ENCODE peak calls at places on chromosomes 7 and 10, in ten cellular contexts. B is Calu3; C is ELR; P is GM04504; I is ascending aorta; Z is adipocyte; F is activated B cell treated with CpG ODN at 0.5 μM for 24 hours; S is stimulated activated CD4-positive, alpha-beta T cell treated with anti-CD3 and anti-CD28 coated beads, TNF-alpha, amount 100 ng/mL, for 4 hours; A is SW480; Q is tibial nerve. T is an unnamed sample.

GRCh38 chr10:114304566-114305421 is 65.7 kb downstream of the VWA2 start:
- DNase-seq in B (peak; percentile 58), C (peak; percentile 50), P (no peak), I (no peak), Z (peak; percentile 7), F (peak; percentile 49), S (peak; percentile 14), A (peak; percentile 25), Q (no peak), T (peak; percentile 50)

GRCh38 chr7:100874300-100874576 is 665 bp upstream of the SRRT start:
- DNase-seq in B (no peak), C (no peak), P (no peak), I (no peak), Z (no peak), F (no peak), S (no peak), A (no peak), Q (no peak), T (no peak)

GRCh38 chr7:23357190-23358093 is 58.3 kb downstream of the MALSU1 start:
- DNase-seq in B (no peak), C (peak; percentile 89), P (no peak), I (no peak), Z (peak; percentile 60), F (no peak), S (no peak), A (peak; percentile 54), Q (no peak), T (peak; percentile 36)

GRCh38 chr7:88224596-88225275 is 4.9 kb upstream of the SRI start:
- DNase-seq in B (peak; percentile 13), C (peak; percentile 64), P (no peak), I (no peak), Z (peak; percentile 16), F (no peak), S (no peak), A (peak; percentile 82), Q (no peak), T (no peak)

GRCh38 chr7:4668510-4668847 is 13.6 kb upstream of the FOXK1 start:
- DNase-seq in B (no peak), C (no peak), P (no peak), I (no peak), Z (no peak), F (no peak), S (no peak), A (no peak), Q (no peak), T (no peak)

GRCh38 chr7:112080441-112080840 is 125.8 kb downstream of the DOCK4 start:
- DNase-seq in B (no peak), C (peak; percentile 96), P (peak; percentile 51), I (no peak), Z (peak; percentile 95), F (no peak), S (no peak), A (no peak), Q (peak; percentile 35), T (no peak)

GRCh38 chr10:131977323-131978096 is 4.2 kb downstream of the BNIP3 start:
- DNase-seq in B (no peak), C (no peak), P (no peak), I (no peak), Z (no peak), F (no peak), S (no peak), A (no peak), Q (no peak), T (no peak)

GRCh38 chr7:144468990-144469732 is 65.7 kb upstream of the NOBOX start:
- DNase-seq in B (no peak), C (no peak), P (no peak), I (no peak), Z (peak; percentile 22), F (no peak), S (no peak), A (no peak), Q (no peak), T (no peak)

GRCh38 chr7:157440346-157441022 is 103.7 kb downstream of the DNAJB6 start:
- DNase-seq in B (no peak), C (no peak), P (no peak), I (no peak), Z (no peak), F (no peak), S (no peak), A (no peak), Q (no peak), T (no peak)

GRCh38 chr7:77222819-77223218 is 23.2 kb upstream of the FGL2 start:
- DNase-seq in B (no peak), C (no peak), P (no peak), I (no peak), Z (no peak), F (no peak), S (no peak), A (peak; percentile 82), Q (no peak), T (no peak)

GRCh38 chr10:86306628-86307278 is 59.8 kb downstream of the GRID1 start:
- DNase-seq in B (peak; percentile 13), C (peak; percentile 18), P (no peak), I (no peak), Z (peak; percentile 28), F (no peak), S (no peak), A (no peak), Q (no peak), T (no peak)

GRCh38 chr10:103181244-103181643 is 11.8 kb downstream of the NT5C2 start:
- DNase-seq in B (no peak), C (no peak), P (no peak), I (no peak), Z (no peak), F (no peak), S (no peak), A (no peak), Q (no peak), T (no peak)

GRCh38 chr10:104274762-104275721 is 6.1 kb downstream of the GSTO2 start:
- DNase-seq in B (peak; percentile 68), C (peak; percentile 48), P (no peak), I (no peak), Z (peak; percentile 63), F (peak; percentile 36), S (peak; percentile 35), A (peak; percentile 55), Q (no peak), T (peak; percentile 58)

GRCh38 chr10:69409176-69409495 is 7.6 kb downstream of the TACR2 start:
- DNase-seq in B (no peak), C (no peak), P (no peak), I (no peak), Z (no peak), F (no peak), S (no peak), A (no peak), Q (no peak), T (no peak)

GRCh38 chr10:70960316-70960715 is 72.0 kb upstream of the PCBD1 start:
- DNase-seq in B (no peak), C (no peak), P (no peak), I (no peak), Z (no peak), F (no peak), S (no peak), A (no peak), Q (no peak), T (no peak)

GRCh38 chr7:155487509-155488482 is 29.9 kb downstream of the EN2 start:
- DNase-seq in B (no peak), C (no peak), P (no peak), I (no peak), Z (no peak), F (no peak), S (no peak), A (no peak), Q (no peak), T (no peak)

GRCh38 chr10:132740542-132741066 is 45.3 kb downstream of the NKX6-2 start:
- DNase-seq in B (no peak), C (no peak), P (no peak), I (no peak), Z (no peak), F (no peak), S (no peak), A (no peak), Q (no peak), T (peak; percentile 33)

GRCh38 chr10:106450966-106451365 is 713.5 kb downstream of the SORCS1 start:
- DNase-seq in B (no peak), C (peak; percentile 47), P (no peak), I (no peak), Z (peak; percentile 19), F (no peak), S (no peak), A (no peak), Q (no peak), T (no peak)

T was measured in small intestine.